ENCODE peak calls at places on chromosomes 5 and 9, in nine cellular contexts. U is NCI-H774; S is stimulated activated CD4-positive, alpha-beta T cell treated with anti-CD3 and anti-CD28 coated beads, Interleukin-4, amount 100 ng/mL, for 1 hour; G is activated T-helper 1 cell treated with Interleukin-2 at 50 U/mL for 16 hours; X is naive thymus-derived CD4-positive, alpha-beta T cell; O is fibroblast of mammary gland; H is stimulated activated CD8-positive, alpha-beta memory T cell treated with anti-CD3 and anti-CD28 coated beads, Interleukin-7, amount 100 ng/mL, for 48 hours; V is RWPE1; M is activated T-cell treated with anti-CD3 and anti-CD28 coated beads, Interleukin-2, amount 50 U/mL, for 4 hours. L is an unnamed sample.

GRCh38 chr9:124285903-124286291 is 28.1 kb downstream of the NEK6 start:
- DNase-seq in U (no peak), S (peak), G (no peak), X (peak), O (peak), H (peak), V (no peak), M (no peak), L (no peak)

GRCh38 chr9:89122944-89123343 is 55.7 kb downstream of the SHC3 start:
- DNase-seq in U (no peak), S (no peak), G (no peak), X (no peak), O (peak), H (no peak), V (no peak), M (no peak), L (no peak)

GRCh38 chr5:77945874-77946273 is 169.7 kb upstream of the TBCA start:
- DNase-seq in U (no peak), S (no peak), G (no peak), X (no peak), O (no peak), H (no peak), V (no peak), M (no peak), L (no peak)

GRCh38 chr5:135094339-135095051 is 60.5 kb upstream of the PITX1 start:
- DNase-seq in U (no peak), S (no peak), G (no peak), X (no peak), O (no peak), H (no peak), V (no peak), M (no peak), L (no peak)

GRCh38 chr5:109863752-109864151 is 174.0 kb downstream of the MAN2A1 start:
- DNase-seq in U (no peak), S (no peak), G (no peak), X (no peak), O (peak), H (no peak), V (no peak), M (no peak), L (no peak)

GRCh38 chr9:116870566-116870965 is 183.5 kb downstream of the TRIM32 start:
- DNase-seq in U (no peak), S (no peak), G (no peak), X (no peak), O (no peak), H (no peak), V (peak), M (no peak), L (peak)

GRCh38 chr9:83956288-83957028 is 23.6 kb downstream of the HNRNPK start:
- DNase-seq in U (peak), S (peak), G (peak), X (peak), O (peak), H (peak), V (peak), M (peak), L (no peak)

GRCh38 chr5:115453391-115454095 is 91.0 kb downstream of the FEM1C start:
- DNase-seq in U (no peak), S (no peak), G (no peak), X (no peak), O (no peak), H (no peak), V (no peak), M (no peak), L (no peak)

GRCh38 chr5:18553269-18553668 is 919.0 kb downstream of the TAF11L14 start:
- DNase-seq in U (no peak), S (no peak), G (no peak), X (no peak), O (peak), H (no peak), V (peak), M (no peak), L (no peak)

GRCh38 chr9:77803423-77803822 is 155.3 kb upstream of the GNA14 start:
- DNase-seq in U (no peak), S (no peak), G (no peak), X (no peak), O (no peak), H (no peak), V (no peak), M (no peak), L (no peak)

GRCh38 chr9:88949961-88950340 is 41.3 kb upstream of the S1PR3 start:
- DNase-seq in U (no peak), S (no peak), G (no peak), X (no peak), O (peak), H (no peak), V (peak), M (no peak), L (no peak)

GRCh38 chr5:66356011-66356565 is 212.0 kb downstream of the SREK1 start:
- DNase-seq in U (no peak), S (no peak), G (no peak), X (no peak), O (no peak), H (no peak), V (peak), M (no peak), L (no peak)

GRCh38 chr5:77224672-77225355 is 14.3 kb downstream of the PDE8B start:
- DNase-seq in U (no peak), S (no peak), G (no peak), X (no peak), O (peak), H (no peak), V (no peak), M (no peak), L (no peak)

GRCh38 chr5:39765381-39765780 is 340.6 kb upstream of the DAB2 start:
- DNase-seq in U (no peak), S (no peak), G (no peak), X (no peak), O (peak), H (no peak), V (no peak), M (no peak), L (no peak)

GRCh38 chr9:136923881-136924280 is 20.7 kb downstream of the FBXW5 start:
- DNase-seq in U (no peak), S (no peak), G (no peak), X (no peak), O (no peak), H (no peak), V (no peak), M (no peak), L (no peak)

GRCh38 chr5:65722575-65723424 is 795 bp downstream of the NLN start:
- DNase-seq in U (peak), S (no peak), G (no peak), X (no peak), O (peak), H (no peak), V (peak), M (no peak), L (peak)

GRCh38 chr9:130847306-130848217 is 12.5 kb downstream of the ABL1 start:
- DNase-seq in U (no peak), S (no peak), G (no peak), X (no peak), O (peak), H (no peak), V (peak), M (no peak), L (no peak)

GRCh38 chr9:108761530-108762347 is 94.0 kb downstream of the ACTL7B start:
- DNase-seq in U (peak), S (peak), G (no peak), X (no peak), O (peak), H (no peak), V (peak), M (no peak), L (peak)

L was measured in NCI-H82.